ENCODE peak calls at places on chromosomes 12 and 14, in four cellular contexts. One of them, this sample, is unnamed.

GRCh38 chr14:42335918-42336317 is 729.2 kb downstream of the LRFN5 start:
- DNase-seq in IMR-90: no peak
- DNase-seq in H9: peak
- DNase-seq in neuronal stem cell: no peak
- DNase-seq in this sample: peak

GRCh38 chr12:68532887-68533248 is 77.8 kb upstream of the RAP1B start:
- DNase-seq in IMR-90: no peak
- DNase-seq in H9: no peak
- DNase-seq in neuronal stem cell: no peak
- DNase-seq in this sample: no peak

GRCh38 chr14:104423715-104424405 is 155.7 kb upstream of the C14orf180 start:
- DNase-seq in IMR-90: no peak
- DNase-seq in H9: no peak
- DNase-seq in neuronal stem cell: no peak
- DNase-seq in this sample: no peak

GRCh38 chr12:131454418-131455217 is 256.3 kb upstream of the SFSWAP start:
- DNase-seq in neuronal stem cell: peak
- DNase-seq in H9: peak
- DNase-seq in IMR-90: no peak
- DNase-seq in this sample: peak

GRCh38 chr12:2268478-2269286 is 215.9 kb downstream of the CACNA1C start:
- DNase-seq in neuronal stem cell: no peak
- DNase-seq in H9: no peak
- DNase-seq in IMR-90: peak
- DNase-seq in this sample: peak

GRCh38 chr12:64655141-64655540 is 44.8 kb downstream of the RASSF3 start:
- DNase-seq in neuronal stem cell: no peak
- DNase-seq in IMR-90: no peak
- DNase-seq in H9: no peak
- DNase-seq in this sample: no peak

GRCh38 chr12:130838284-130838950 is 633 bp downstream of the STX2 start:
- DNase-seq in H9: peak
- DNase-seq in neuronal stem cell: peak
- DNase-seq in IMR-90: no peak
- DNase-seq in this sample: peak

GRCh38 chr12:2115101-2115845 is 62.5 kb downstream of the CACNA1C start:
- DNase-seq in H9: no peak
- DNase-seq in neuronal stem cell: no peak
- DNase-seq in IMR-90: no peak
- DNase-seq in this sample: no peak

GRCh38 chr12:89497005-89497404 is 27.6 kb downstream of the GALNT4 start:
- DNase-seq in IMR-90: peak
- DNase-seq in neuronal stem cell: no peak
- DNase-seq in H9: no peak
- DNase-seq in this sample: no peak

GRCh38 chr12:29562167-29562776 is 64.8 kb upstream of the OVCH1 start:
- DNase-seq in IMR-90: peak
- DNase-seq in neuronal stem cell: no peak
- DNase-seq in H9: no peak
- DNase-seq in this sample: no peak

GRCh38 chr14:55107766-55108554 is 21.1 kb upstream of the LGALS3 start:
- DNase-seq in neuronal stem cell: no peak
- DNase-seq in H9: peak
- DNase-seq in IMR-90: peak
- DNase-seq in this sample: peak

GRCh38 chr14:48398675-48399282 is 723.4 kb upstream of the MDGA2 start:
- DNase-seq in H9: no peak
- DNase-seq in IMR-90: peak
- DNase-seq in neuronal stem cell: peak
- DNase-seq in this sample: peak

GRCh38 chr14:64566651-64567122 is 16.9 kb downstream of the PPP1R36 start:
- DNase-seq in IMR-90: no peak
- DNase-seq in neuronal stem cell: no peak
- DNase-seq in H9: peak
- DNase-seq in this sample: peak

GRCh38 chr12:105431537-105431936 is 101.0 kb downstream of the C12orf75 start:
- DNase-seq in H9: no peak
- DNase-seq in IMR-90: no peak
- DNase-seq in neuronal stem cell: no peak
- DNase-seq in this sample: no peak

GRCh38 chr12:106248177-106248848 is 493 bp upstream of the CKAP4 start:
- DNase-seq in neuronal stem cell: peak
- DNase-seq in H9: peak
- DNase-seq in IMR-90: peak
- DNase-seq in this sample: peak

GRCh38 chr12:87924149-87924548 is 105.1 kb downstream of the C12orf50 start:
- DNase-seq in IMR-90: peak
- DNase-seq in neuronal stem cell: no peak
- DNase-seq in H9: no peak
- DNase-seq in this sample: no peak

GRCh38 chr12:25792031-25792430 is 166.5 kb upstream of the RASSF8 start:
- DNase-seq in IMR-90: no peak
- DNase-seq in neuronal stem cell: no peak
- DNase-seq in H9: no peak
- DNase-seq in this sample: no peak

GRCh38 chr12:125151284-125151683 is 86.0 kb downstream of the AACS start:
- DNase-seq in IMR-90: no peak
- DNase-seq in neuronal stem cell: no peak
- DNase-seq in H9: peak
- DNase-seq in this sample: peak

GRCh38 chr12:54569072-54569471 is 19.4 kb downstream of the PPP1R1A start:
- DNase-seq in neuronal stem cell: no peak
- DNase-seq in IMR-90: no peak
- DNase-seq in H9: no peak
- DNase-seq in this sample: no peak

GRCh38 chr12:90959538-90960139 is 4.7 kb upstream of the CCER1 start:
- DNase-seq in IMR-90: peak
- DNase-seq in neuronal stem cell: peak
- DNase-seq in H9: no peak
- DNase-seq in this sample: peak

GRCh38 chr12:55172686-55173085 is 46.5 kb downstream of the OR9K2 start:
- DNase-seq in neuronal stem cell: no peak
- DNase-seq in IMR-90: no peak
- DNase-seq in H9: no peak
- DNase-seq in this sample: no peak

GRCh38 chr12:109020750-109021380 is at the start of gene SVOP:
- DNase-seq in neuronal stem cell: peak
- DNase-seq in IMR-90: peak
- DNase-seq in H9: peak
- DNase-seq in this sample: peak

GRCh38 chr12:30863839-30864238 is 62.7 kb upstream of the TSPAN11 start:
- DNase-seq in IMR-90: no peak
- DNase-seq in H9: no peak
- DNase-seq in neuronal stem cell: no peak
- DNase-seq in this sample: peak

GRCh38 chr14:31886161-31886835 is 190.8 kb upstream of the ARHGAP5 start:
- DNase-seq in H9: no peak
- DNase-seq in neuronal stem cell: no peak
- DNase-seq in IMR-90: no peak
- DNase-seq in this sample: no peak

GRCh38 chr12:8554451-8555195 is 13.9 kb upstream of the CLEC4E start:
- DNase-seq in neuronal stem cell: no peak
- DNase-seq in H9: no peak
- DNase-seq in IMR-90: peak
- DNase-seq in this sample: peak

GRCh38 chr12:45231515-45232145 is 15.7 kb downstream of the ANO6 start:
- DNase-seq in H9: no peak
- DNase-seq in IMR-90: peak
- DNase-seq in neuronal stem cell: no peak
- DNase-seq in this sample: no peak

GRCh38 chr14:51302319-51303030 is 62.4 kb downstream of the TMX1 start:
- DNase-seq in H9: no peak
- DNase-seq in IMR-90: no peak
- DNase-seq in neuronal stem cell: no peak
- DNase-seq in this sample: no peak

GRCh38 chr14:74425525-74426201 is 347 bp downstream of the SYNDIG1L start:
- DNase-seq in H9: peak
- DNase-seq in neuronal stem cell: peak
- DNase-seq in IMR-90: no peak
- DNase-seq in this sample: peak

GRCh38 chr12:46557539-46558373 is 185.2 kb upstream of the SLC38A2 start:
- DNase-seq in H9: no peak
- DNase-seq in neuronal stem cell: no peak
- DNase-seq in IMR-90: peak
- DNase-seq in this sample: no peak

GRCh38 chr12:90366286-90366685 is 588.7 kb downstream of the CCER1 start:
- DNase-seq in neuronal stem cell: no peak
- DNase-seq in IMR-90: peak
- DNase-seq in H9: no peak
- DNase-seq in this sample: no peak

GRCh38 chr12:49664591-49665146 is 41.3 kb downstream of the PRPF40B start:
- DNase-seq in neuronal stem cell: no peak
- DNase-seq in H9: no peak
- DNase-seq in IMR-90: no peak
- DNase-seq in this sample: peak

GRCh38 chr12:7217475-7218069 is 28.1 kb downstream of the PEX5 start:
- DNase-seq in neuronal stem cell: no peak
- DNase-seq in IMR-90: no peak
- DNase-seq in H9: no peak
- DNase-seq in this sample: no peak

GRCh38 chr12:132075026-132075713 is 68.9 kb downstream of the DDX51 start:
- DNase-seq in H9: no peak
- DNase-seq in neuronal stem cell: no peak
- DNase-seq in IMR-90: no peak
- DNase-seq in this sample: no peak

GRCh38 chr12:127125607-127126259 is 1141.2 kb upstream of the TMEM132C start:
- DNase-seq in H9: no peak
- DNase-seq in neuronal stem cell: no peak
- DNase-seq in IMR-90: peak
- DNase-seq in this sample: peak

DNA sequence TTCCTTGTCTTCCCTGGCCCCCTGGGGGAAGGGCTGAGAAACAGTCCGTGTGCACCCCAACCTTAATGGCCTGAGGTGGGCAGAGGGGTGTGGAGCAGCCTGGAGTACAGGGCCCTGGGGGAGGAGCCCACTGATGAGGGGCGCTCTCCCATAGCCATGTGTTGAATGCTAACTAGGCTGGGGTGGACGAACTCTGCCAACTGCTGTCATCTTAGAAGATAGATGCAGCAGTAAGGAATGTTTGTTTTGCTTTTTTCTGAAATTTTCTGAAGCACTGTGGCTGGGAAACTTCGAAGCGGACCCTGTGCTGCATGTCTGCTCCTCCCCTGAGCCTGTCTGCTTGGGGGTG is 54.8 kb upstream of the SRSF5 start:
- DNase-seq in H9: no peak
- DNase-seq in neuronal stem cell: no peak
- DNase-seq in IMR-90: no peak
- DNase-seq in this sample: no peak
- H2AK5ac ChIP-seq in H9: no peak
- H2AK5ac ChIP-seq in neuronal stem cell: peak
- H2AK5ac ChIP-seq in IMR-90: peak
- H2AK5ac ChIP-seq in this sample: no peak

DNA sequence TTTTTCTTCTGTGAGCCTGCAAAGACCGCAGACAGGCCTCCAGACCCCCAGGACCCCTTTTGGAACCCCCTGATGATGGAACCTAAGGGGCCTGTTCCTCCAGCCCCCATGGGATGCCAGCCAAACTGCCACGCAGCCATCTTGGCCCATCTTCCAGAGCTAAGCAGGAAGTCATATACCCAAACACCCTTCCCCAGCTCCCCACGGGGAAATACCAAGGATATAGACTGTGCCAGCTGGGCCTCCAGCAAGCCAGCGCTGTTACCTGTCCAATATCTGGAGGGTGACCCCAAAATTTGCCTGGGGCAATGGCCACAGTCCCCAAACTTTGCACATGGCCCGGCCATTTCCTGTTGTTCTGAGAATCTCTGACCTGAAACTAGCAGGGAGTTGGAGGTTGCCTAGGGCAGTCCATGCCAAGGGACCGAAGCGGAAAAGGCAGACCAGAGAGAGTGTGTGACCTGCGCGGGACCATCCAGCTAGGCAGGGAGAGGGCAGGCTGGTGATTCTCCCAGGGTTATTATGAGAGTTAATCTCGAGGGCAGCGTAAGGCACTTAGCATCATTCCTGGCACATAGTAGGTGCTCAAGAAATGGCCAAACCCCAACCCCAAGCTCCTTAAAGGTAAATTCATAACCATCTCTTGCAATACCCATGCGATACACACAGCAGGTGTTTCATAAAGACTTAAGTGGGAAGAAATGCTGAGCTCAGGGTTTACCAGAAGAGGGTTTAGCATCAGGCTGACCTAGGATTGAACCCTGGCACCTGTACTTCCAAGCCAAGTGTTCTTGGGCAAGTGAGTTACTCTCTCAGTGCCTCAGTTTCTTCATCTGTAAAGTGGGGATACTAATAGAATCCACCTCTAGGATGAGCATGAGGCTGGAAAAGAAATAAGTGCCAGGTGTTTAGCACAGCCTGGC is 2.6 kb upstream of the RASAL1 start:
- DNase-seq in IMR-90: no peak
- DNase-seq in H9: no peak
- DNase-seq in neuronal stem cell: no peak
- DNase-seq in this sample: no peak
- H2AK5ac ChIP-seq in IMR-90: no peak
- H2AK5ac ChIP-seq in H9: no peak
- H2AK5ac ChIP-seq in neuronal stem cell: peak
- H2AK5ac ChIP-seq in this sample: no peak

DNA sequence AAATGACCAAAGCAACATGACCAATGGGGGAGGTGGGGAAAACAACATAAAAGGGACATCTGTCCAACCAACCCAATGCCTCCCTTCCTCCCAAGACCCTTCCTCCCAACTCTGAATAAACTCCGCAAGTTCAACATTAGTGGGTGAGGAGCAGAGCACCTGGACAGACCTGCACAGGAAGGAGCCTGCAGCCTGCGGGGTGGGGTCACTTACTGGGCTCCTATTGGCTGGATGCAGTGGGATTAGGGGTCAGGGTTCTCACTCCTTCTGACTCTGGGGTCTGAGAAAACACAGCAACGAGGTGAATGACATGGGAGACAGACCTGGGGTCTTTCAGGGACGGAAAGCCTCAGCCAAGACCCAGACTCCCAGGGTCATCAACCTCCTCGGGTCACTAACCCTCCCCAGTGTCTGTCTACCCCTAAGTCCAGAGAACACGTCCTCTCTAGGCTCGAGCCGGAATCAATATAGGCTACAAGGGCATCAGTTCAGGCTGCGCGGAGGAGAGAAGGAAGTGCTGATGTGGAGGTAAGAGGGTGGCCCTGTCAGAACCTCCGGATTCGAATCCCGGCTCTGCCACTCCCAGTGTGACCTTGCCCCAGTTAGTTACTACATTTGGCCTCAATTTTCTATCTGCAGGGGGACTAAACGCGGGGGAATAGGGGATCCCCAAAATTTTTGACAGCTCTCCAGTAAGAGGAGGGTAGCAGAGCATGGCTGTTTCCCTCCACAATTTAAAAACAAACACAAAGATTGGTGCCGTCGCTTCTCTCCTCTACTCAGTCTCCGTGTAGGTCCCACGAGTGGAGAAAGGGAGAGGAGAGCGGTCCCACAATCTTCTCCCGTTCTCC is 819 bp downstream of the NDRG2 start:
- DNase-seq in H9: no peak
- DNase-seq in neuronal stem cell: no peak
- DNase-seq in IMR-90: no peak
- DNase-seq in this sample: peak
- H2AK5ac ChIP-seq in H9: no peak
- H2AK5ac ChIP-seq in neuronal stem cell: peak
- H2AK5ac ChIP-seq in IMR-90: no peak
- H2AK5ac ChIP-seq in this sample: no peak

GRCh38 chr12:6154730-6155459 is 30.4 kb upstream of the VWF start:
- DNase-seq in IMR-90: no peak
- DNase-seq in neuronal stem cell: no peak
- DNase-seq in H9: peak
- DNase-seq in this sample: no peak
- H2AK5ac ChIP-seq in IMR-90: peak
- H2AK5ac ChIP-seq in neuronal stem cell: no peak
- H2AK5ac ChIP-seq in H9: no peak
- H2AK5ac ChIP-seq in this sample: no peak